ENCODE peak calls at places on chromosomes 4 and X, in five cellular contexts. F, M, B, W and H are unnamed samples.

GRCh38 chr4:130147618-130148017 is 1051.7 kb downstream of the C4orf33 start:
- DNase-seq in F (no peak), M (no peak), B (no peak), W (no peak), H (no peak)

GRCh38 chr4:145183023-145183422 is 2.6 kb upstream of the OTUD4 start:
- DNase-seq in F (no peak), M (no peak), B (peak; percentile 32), W (no peak), H (no peak)

GRCh38 chrX:3711331-3711917 is 2.0 kb downstream of the PRKX start:
- DNase-seq in F (peak; percentile 20), M (no peak), B (no peak), W (peak; percentile 37), H (no peak)

GRCh38 chrX:30275498-30275897 is 28.6 kb downstream of the MAGEB1 start:
- DNase-seq in F (no peak), M (peak; percentile 10), B (peak; percentile 44), W (no peak), H (no peak)

GRCh38 chr4:15586046-15586445 is 69.1 kb downstream of the FBXL5 start:
- DNase-seq in F (no peak), M (no peak), B (peak; percentile 4), W (no peak), H (no peak)

GRCh38 chrX:53287493-53288138 is 6.2 kb upstream of the IQSEC2 start:
- DNase-seq in F (peak; percentile 69), M (peak; percentile 58), B (peak; percentile 82), W (peak; percentile 42), H (peak; percentile 82)

GRCh38 chr4:152072001-152072485 is 311.2 kb upstream of the GATB start:
- DNase-seq in F (peak; percentile 33), M (no peak), B (peak; percentile 65), W (no peak), H (no peak)

GRCh38 chrX:13836575-13836974 is 19.7 kb upstream of the GPM6B start:
- DNase-seq in F (no peak), M (no peak), B (no peak), W (no peak), H (no peak)

GRCh38 chrX:39309018-39309620 is 507.9 kb downstream of the MID1IP1 start:
- DNase-seq in F (no peak), M (no peak), B (peak; percentile 31), W (peak; percentile 35), H (no peak)

GRCh38 chr4:173264245-173264959 is 69.8 kb downstream of the HMGB2 start:
- DNase-seq in F (peak; percentile 65), M (no peak), B (peak; percentile 16), W (peak; percentile 48), H (no peak)

GRCh38 chr4:155742310-155743015 is 16.4 kb upstream of the GUCY1B1 start:
- DNase-seq in F (no peak), M (no peak), B (no peak), W (no peak), H (no peak)

GRCh38 chr4:65287071-65287470 is 383.2 kb downstream of the EPHA5 start:
- DNase-seq in F (no peak), M (no peak), B (no peak), W (no peak), H (no peak)

GRCh38 chrX:114077773-114078172 is 506.1 kb upstream of the HTR2C start:
- DNase-seq in F (no peak), M (no peak), B (no peak), W (no peak), H (no peak)

GRCh38 chr4:125266901-125267601 is 47.7 kb upstream of the FAT4 start:
- DNase-seq in F (no peak), M (no peak), B (peak; percentile 84), W (no peak), H (no peak)

GRCh38 chr4:25439913-25440477 is 62.9 kb downstream of the ANAPC4 start:
- DNase-seq in F (no peak), M (peak; percentile 24), B (peak; percentile 71), W (peak; percentile 31), H (peak; percentile 30)

GRCh38 chrX:131792789-131793462 is 230.2 kb upstream of the STK26 start:
- DNase-seq in F (no peak), M (peak; percentile 87), B (peak; percentile 20), W (peak; percentile 89), H (no peak)

GRCh38 chr4:179352221-179352620 is 1910.0 kb upstream of the AGA start:
- DNase-seq in F (no peak), M (no peak), B (no peak), W (no peak), H (no peak)

DNA sequence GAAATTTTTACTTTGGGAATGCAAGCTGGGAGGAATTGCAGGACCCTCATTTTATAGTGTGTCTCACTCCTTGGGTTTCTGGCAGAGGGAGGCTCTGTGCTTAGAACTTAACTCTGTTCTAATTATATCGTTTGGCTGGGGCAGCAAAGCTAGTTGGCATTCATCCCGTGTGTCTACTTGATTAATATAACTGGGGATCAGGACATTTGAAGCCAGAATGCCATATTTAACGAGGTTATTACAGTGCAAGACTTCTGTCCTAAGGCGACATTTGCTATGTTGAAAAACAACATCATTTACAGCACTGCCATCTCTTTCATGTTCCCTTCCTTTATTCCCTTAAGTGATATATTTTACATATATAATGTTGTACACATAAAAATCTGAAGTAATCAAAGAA is 179.1 kb upstream of the TBC1D9 start:
- DNase-seq in F (no peak), M (no peak), B (peak; percentile 19), W (no peak), H (no peak)
- H3K36me3 ChIP-seq in F (no peaks in the 10 kb centered on the region), M (no peaks in the 10 kb centered on the region), B (no peaks in the 10 kb centered on the region), W (no peaks in the 10 kb centered on the region), H (no peaks in the 10 kb centered on the region)

GRCh38 chr4:176883681-176884418 is 91.1 kb upstream of the VEGFC start:
- DNase-seq in F (no peak), M (peak; percentile 93), B (peak; percentile 80), W (no peak), H (peak; percentile 96)
- H3K4me3 ChIP-seq in F (no peak overlapping the region), M (no peak overlapping the region), B (peak overlapping the region; percentile 18), W (no peak overlapping the region), H (peak overlapping the region; percentile 0)

GRCh38 chr4:17816142-17816541 is 5.4 kb downstream of the NCAPG start:
- DNase-seq in F (no peak), M (no peak), B (no peak), W (no peak), H (no peak)
- H3K27me3 ChIP-seq in F (no peaks in the 10 kb centered on the region), M (no peaks in the 10 kb centered on the region), B (no peaks in the 10 kb centered on the region), W (no peaks in the 10 kb centered on the region), H (no peaks in the 10 kb centered on the region)

DNA sequence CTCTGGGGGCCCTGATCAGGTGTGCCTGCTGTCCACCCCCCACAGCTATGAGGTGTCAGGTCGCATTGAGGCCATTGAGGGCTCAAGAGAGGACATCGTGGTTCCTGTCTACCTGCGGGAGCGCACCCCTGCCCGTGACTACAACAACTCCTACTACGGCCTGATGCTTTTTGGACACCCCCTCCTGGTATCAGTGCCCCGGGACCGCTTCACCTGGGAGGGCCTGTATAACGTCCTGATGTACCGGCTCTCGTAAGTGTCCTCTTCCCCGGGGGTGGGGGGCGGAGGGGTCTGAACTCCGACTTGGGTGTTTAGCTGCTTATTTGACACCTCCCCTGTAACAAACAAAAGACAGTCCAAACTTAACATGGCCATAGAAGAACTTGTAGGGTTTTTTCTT is 10.5 kb downstream of the USP11 start:
- DNase-seq in F (no peak), M (no peak), B (no peak), W (no peak), H (no peak)
- H3K36me3 ChIP-seq in F (peaks cover 30% of the 10 kb centered on the region), M (peaks cover 29% of the 10 kb centered on the region), B (no peaks in the 10 kb centered on the region), W (peaks cover 6% of the 10 kb centered on the region), H (no peaks in the 10 kb centered on the region)

DNA sequence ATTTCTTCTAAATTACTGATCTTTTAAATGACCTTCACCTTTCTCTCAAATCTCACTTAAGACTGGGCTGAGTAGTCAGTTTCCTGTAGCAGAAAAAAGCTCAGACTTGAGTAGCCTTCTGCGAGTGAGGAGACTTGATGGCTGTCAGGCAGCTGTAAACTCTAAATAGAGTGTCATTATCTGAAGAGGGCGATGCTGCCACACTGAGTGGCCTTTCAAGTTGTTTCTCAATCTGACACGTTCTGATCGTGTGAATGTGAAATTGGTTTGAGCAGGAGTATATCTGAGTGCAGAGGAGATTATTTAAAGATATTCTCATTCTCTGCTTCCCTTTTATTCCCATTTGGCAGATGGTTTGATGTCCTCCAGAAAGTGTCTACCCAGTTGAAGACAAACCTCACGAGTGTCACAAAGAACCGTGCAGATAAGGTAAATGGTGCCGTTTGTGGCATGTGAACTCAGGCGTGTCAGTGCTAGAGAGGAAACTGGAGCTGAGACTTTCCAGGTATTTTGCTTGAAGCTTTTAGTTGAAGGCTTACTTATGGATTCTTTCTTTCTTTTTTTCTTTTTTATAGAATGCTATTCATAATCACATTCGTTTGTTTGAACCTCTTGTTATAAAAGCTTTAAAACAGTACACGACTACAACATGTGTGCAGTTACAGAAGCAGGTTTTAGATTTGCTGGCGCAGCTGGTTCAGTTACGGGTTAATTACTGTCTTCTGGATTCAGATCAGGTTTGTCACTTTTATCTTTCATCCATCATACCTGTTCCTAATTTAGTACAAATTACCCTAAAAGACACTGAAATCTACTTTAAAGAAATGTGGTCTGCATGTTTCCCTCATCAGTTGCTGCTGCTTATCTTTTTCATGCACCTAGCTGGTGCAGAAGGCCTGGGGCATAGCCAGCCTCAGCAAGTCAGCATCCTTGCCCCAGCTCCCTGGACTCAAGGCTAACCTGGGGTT is 74.3 kb upstream of the MSANTD1 start:
- DNase-seq in F (no peak), M (no peak), B (no peak), W (no peak), H (no peak)
- H3K4me3 ChIP-seq in F (no peak overlapping the region), M (no peak overlapping the region), B (no peak overlapping the region), W (no peak overlapping the region), H (no peak overlapping the region)

GRCh38 chr4:98658287-98659105 is at the start of gene TSPAN5:
- DNase-seq in F (peak; percentile 79), M (peak; percentile 79), B (peak; percentile 94), W (peak; percentile 82), H (peak; percentile 79)
- H3K27me3 ChIP-seq in F (peaks cover 10% of the 10 kb centered on the region), M (no peaks in the 10 kb centered on the region), B (no peaks in the 10 kb centered on the region), W (no peaks in the 10 kb centered on the region), H (no peaks in the 10 kb centered on the region)

GRCh38 chr4:183448436-183448835 is 4.0 kb downstream of the CDKN2AIP start:
- DNase-seq in F (no peak), M (no peak), B (peak; percentile 32), W (no peak), H (no peak)
- H3K36me3 ChIP-seq in F (peaks cover 59% of the 10 kb centered on the region), M (peaks cover 80% of the 10 kb centered on the region), B (peaks cover 51% of the 10 kb centered on the region), W (peaks cover 28% of the 10 kb centered on the region), H (peaks cover 46% of the 10 kb centered on the region)